ENCODE peak calls at places on chromosomes 5 and 9, in seven cellular contexts. One of them, this sample, is unnamed.

GRCh38 chr5:90020575-90021535 is 388.7 kb downstream of the CETN3 start:
- DNase-seq in mammary epithelial cell: peak; percentile 76
- DNase-seq in K562: no peak
- DNase-seq in A549: peak; percentile 36
- DNase-seq in ovary: no peak
- DNase-seq in tibial nerve: no peak
- DNase-seq in thoracic aorta: no peak
- DNase-seq in this sample: no peak

GRCh38 chr9:21591221-21592062 is 109.3 kb upstream of the IFNE start:
- DNase-seq in mammary epithelial cell: peak; percentile 97
- DNase-seq in K562: no peak
- DNase-seq in A549: peak; percentile 99
- DNase-seq in ovary: no peak
- DNase-seq in tibial nerve: peak; percentile 48
- DNase-seq in thoracic aorta: peak; percentile 25
- DNase-seq in this sample: no peak

GRCh38 chr5:52520171-52520570 is 267.5 kb upstream of the ITGA1 start:
- DNase-seq in mammary epithelial cell: no peak
- DNase-seq in K562: no peak
- DNase-seq in A549: no peak
- DNase-seq in ovary: no peak
- DNase-seq in tibial nerve: no peak
- DNase-seq in thoracic aorta: no peak
- DNase-seq in this sample: no peak

GRCh38 chr9:37511006-37511714 is 25.4 kb downstream of the POLR1E start:
- DNase-seq in mammary epithelial cell: no peak
- DNase-seq in K562: peak; percentile 62
- DNase-seq in A549: peak; percentile 26
- DNase-seq in ovary: no peak
- DNase-seq in tibial nerve: no peak
- DNase-seq in thoracic aorta: no peak
- DNase-seq in this sample: no peak

GRCh38 chr9:76537150-76537646 is 78.2 kb downstream of the GCNT1 start:
- DNase-seq in mammary epithelial cell: no peak
- DNase-seq in K562: no peak
- DNase-seq in A549: no peak
- DNase-seq in ovary: no peak
- DNase-seq in tibial nerve: peak; percentile 49
- DNase-seq in thoracic aorta: peak; percentile 3
- DNase-seq in this sample: peak; percentile 37

GRCh38 chr9:115849679-115850412 is 303.7 kb upstream of the PAPPA start:
- DNase-seq in mammary epithelial cell: no peak
- DNase-seq in K562: no peak
- DNase-seq in A549: no peak
- DNase-seq in ovary: no peak
- DNase-seq in tibial nerve: peak; percentile 10
- DNase-seq in thoracic aorta: no peak
- DNase-seq in this sample: no peak

GRCh38 chr5:73693573-73694061 is 67.6 kb downstream of the ARHGEF28 start:
- DNase-seq in mammary epithelial cell: no peak
- DNase-seq in K562: no peak
- DNase-seq in A549: peak; percentile 50
- DNase-seq in ovary: peak; percentile 86
- DNase-seq in tibial nerve: no peak
- DNase-seq in thoracic aorta: no peak
- DNase-seq in this sample: no peak

GRCh38 chr9:108049026-108049591 is 559.5 kb upstream of the KLF4 start:
- DNase-seq in mammary epithelial cell: peak; percentile 99
- DNase-seq in K562: peak; percentile 16
- DNase-seq in A549: peak; percentile 47
- DNase-seq in ovary: no peak
- DNase-seq in tibial nerve: no peak
- DNase-seq in thoracic aorta: no peak
- DNase-seq in this sample: no peak

GRCh38 chr9:108535526-108535925 is 320.3 kb downstream of the ACTL7B start:
- DNase-seq in mammary epithelial cell: no peak
- DNase-seq in K562: peak; percentile 48
- DNase-seq in A549: peak; percentile 48
- DNase-seq in ovary: no peak
- DNase-seq in tibial nerve: peak; percentile 10
- DNase-seq in thoracic aorta: no peak
- DNase-seq in this sample: no peak

GRCh38 chr5:94595281-94595680 is 23.1 kb downstream of the KIAA0825 start:
- DNase-seq in mammary epithelial cell: no peak
- DNase-seq in K562: no peak
- DNase-seq in A549: no peak
- DNase-seq in ovary: no peak
- DNase-seq in tibial nerve: no peak
- DNase-seq in thoracic aorta: no peak
- DNase-seq in this sample: no peak

GRCh38 chr9:38079410-38080105 is 10.5 kb upstream of the SHB start:
- DNase-seq in mammary epithelial cell: no peak
- DNase-seq in K562: no peak
- DNase-seq in A549: no peak
- DNase-seq in ovary: no peak
- DNase-seq in tibial nerve: no peak
- DNase-seq in thoracic aorta: no peak
- DNase-seq in this sample: no peak

GRCh38 chr9:7094052-7094451 is 336.3 kb downstream of the KDM4C start:
- DNase-seq in mammary epithelial cell: peak; percentile 12
- DNase-seq in K562: peak; percentile 9
- DNase-seq in A549: peak; percentile 12
- DNase-seq in ovary: no peak
- DNase-seq in tibial nerve: no peak
- DNase-seq in thoracic aorta: no peak
- DNase-seq in this sample: no peak

GRCh38 chr9:133514475-133515239 is 10.1 kb downstream of the MYMK start:
- DNase-seq in mammary epithelial cell: no peak
- DNase-seq in K562: no peak
- DNase-seq in A549: no peak
- DNase-seq in ovary: peak; percentile 77
- DNase-seq in tibial nerve: no peak
- DNase-seq in thoracic aorta: no peak
- DNase-seq in this sample: peak; percentile 82

GRCh38 chr5:35902032-35902681 is 36.3 kb downstream of the CAPSL start:
- DNase-seq in mammary epithelial cell: no peak
- DNase-seq in K562: no peak
- DNase-seq in A549: no peak
- DNase-seq in ovary: no peak
- DNase-seq in tibial nerve: no peak
- DNase-seq in thoracic aorta: no peak
- DNase-seq in this sample: no peak

GRCh38 chr5:149831492-149831891 is 101.4 kb downstream of the PPARGC1B start:
- DNase-seq in mammary epithelial cell: peak; percentile 79
- DNase-seq in K562: no peak
- DNase-seq in A549: peak; percentile 17
- DNase-seq in ovary: no peak
- DNase-seq in tibial nerve: no peak
- DNase-seq in thoracic aorta: no peak
- DNase-seq in this sample: no peak

GRCh38 chr9:121725008-121725795 is 73.8 kb downstream of the DAB2IP start:
- DNase-seq in mammary epithelial cell: peak; percentile 79
- DNase-seq in K562: no peak
- DNase-seq in A549: no peak
- DNase-seq in ovary: peak; percentile 98
- DNase-seq in tibial nerve: peak; percentile 94
- DNase-seq in thoracic aorta: peak; percentile 95
- DNase-seq in this sample: peak; percentile 95

GRCh38 chr5:39376293-39376714 is 12.0 kb upstream of the C9 start:
- DNase-seq in mammary epithelial cell: peak; percentile 52
- DNase-seq in K562: peak; percentile 68
- DNase-seq in A549: peak; percentile 67
- DNase-seq in ovary: no peak
- DNase-seq in tibial nerve: peak; percentile 80
- DNase-seq in thoracic aorta: no peak
- DNase-seq in this sample: peak; percentile 48

GRCh38 chr5:163444526-163444925 is 7.1 kb downstream of the CCNG1 start:
- DNase-seq in mammary epithelial cell: no peak
- DNase-seq in K562: no peak
- DNase-seq in A549: no peak
- DNase-seq in ovary: no peak
- DNase-seq in tibial nerve: no peak
- DNase-seq in thoracic aorta: no peak
- DNase-seq in this sample: no peak

GRCh38 chr5:91318727-91319126 is 64.4 kb downstream of the ARRDC3 start:
- DNase-seq in mammary epithelial cell: no peak
- DNase-seq in K562: no peak
- DNase-seq in A549: no peak
- DNase-seq in ovary: no peak
- DNase-seq in tibial nerve: no peak
- DNase-seq in thoracic aorta: no peak
- DNase-seq in this sample: no peak

GRCh38 chr5:124480022-124480421 is 266.4 kb downstream of the ZNF608 start:
- DNase-seq in mammary epithelial cell: no peak
- DNase-seq in K562: no peak
- DNase-seq in A549: no peak
- DNase-seq in ovary: no peak
- DNase-seq in tibial nerve: no peak
- DNase-seq in thoracic aorta: no peak
- DNase-seq in this sample: peak; percentile 16

GRCh38 chr5:97628011-97628410 is 445.0 kb upstream of the RIOK2 start:
- DNase-seq in mammary epithelial cell: no peak
- DNase-seq in K562: no peak
- DNase-seq in A549: no peak
- DNase-seq in ovary: no peak
- DNase-seq in tibial nerve: no peak
- DNase-seq in thoracic aorta: no peak
- DNase-seq in this sample: no peak

DNA sequence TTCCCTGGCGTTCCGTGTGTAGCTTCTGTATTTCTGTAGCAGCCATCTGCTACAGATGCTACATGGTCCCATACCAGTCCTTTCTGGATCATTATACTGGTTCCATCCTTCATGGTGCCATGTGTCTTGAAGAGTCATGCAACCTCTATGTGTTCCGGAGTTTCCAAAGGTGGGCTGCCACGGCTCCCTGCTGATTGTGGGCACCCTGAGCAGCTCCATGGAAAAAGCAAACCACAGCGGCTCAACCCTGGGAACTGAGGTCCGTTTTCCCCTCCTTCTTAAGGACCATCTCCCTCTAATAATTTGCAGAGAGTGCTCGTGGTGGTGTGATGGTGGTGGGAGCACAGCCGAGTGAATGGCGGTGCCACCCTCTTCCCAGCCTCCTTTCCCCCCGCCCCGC is 600.4 kb downstream of the CCDC171 start:
- DNase-seq in mammary epithelial cell: no peak
- DNase-seq in K562: no peak
- DNase-seq in A549: no peak
- DNase-seq in ovary: no peak
- DNase-seq in tibial nerve: no peak
- DNase-seq in thoracic aorta: no peak
- DNase-seq in this sample: no peak
- H3K4me1 ChIP-seq in mammary epithelial cell: no peaks in the 10 kb centered on the region
- H3K4me1 ChIP-seq in K562: no peaks in the 10 kb centered on the region
- H3K4me1 ChIP-seq in A549: no peaks in the 10 kb centered on the region
- H3K4me1 ChIP-seq in ovary: no peaks in the 10 kb centered on the region
- H3K4me1 ChIP-seq in tibial nerve: no peaks in the 10 kb centered on the region
- H3K4me1 ChIP-seq in thoracic aorta: peaks cover 4% of the 10 kb centered on the region
- H3K4me1 ChIP-seq in this sample: peaks cover 12% of the 10 kb centered on the region

GRCh38 chr9:136112541-136112940 is 6.1 kb downstream of the TMEM250 start:
- DNase-seq in mammary epithelial cell: peak; percentile 48
- DNase-seq in K562: no peak
- DNase-seq in A549: no peak
- DNase-seq in ovary: no peak
- DNase-seq in tibial nerve: no peak
- DNase-seq in thoracic aorta: no peak
- DNase-seq in this sample: no peak

GRCh38 chr9:136109351-136110081 is 9.2 kb downstream of the TMEM250 start:
- DNase-seq in mammary epithelial cell: peak; percentile 90
- DNase-seq in K562: peak; percentile 76
- DNase-seq in A549: peak; percentile 90
- DNase-seq in ovary: peak; percentile 95
- DNase-seq in tibial nerve: peak; percentile 79
- DNase-seq in thoracic aorta: peak; percentile 61
- DNase-seq in this sample: peak; percentile 94

GRCh38 chr9:136111910-136112309 is 6.8 kb downstream of the TMEM250 start:
- DNase-seq in mammary epithelial cell: no peak
- DNase-seq in K562: no peak
- DNase-seq in A549: no peak
- DNase-seq in ovary: no peak
- DNase-seq in tibial nerve: no peak
- DNase-seq in thoracic aorta: no peak
- DNase-seq in this sample: no peak

GRCh38 chr9:136110082-136111061 is 8.3 kb downstream of the TMEM250 start:
- DNase-seq in mammary epithelial cell: no peak
- DNase-seq in K562: peak; percentile 52
- DNase-seq in A549: no peak
- DNase-seq in ovary: peak; percentile 56
- DNase-seq in tibial nerve: no peak
- DNase-seq in thoracic aorta: no peak
- DNase-seq in this sample: no peak

GRCh38 chr9:136111190-136111589 is 7.5 kb downstream of the TMEM250 start:
- DNase-seq in mammary epithelial cell: no peak
- DNase-seq in K562: no peak
- DNase-seq in A549: no peak
- DNase-seq in ovary: no peak
- DNase-seq in tibial nerve: no peak
- DNase-seq in thoracic aorta: no peak
- DNase-seq in this sample: no peak
- H3K4me3 ChIP-seq in mammary epithelial cell: no peak overlapping the region
- H3K4me3 ChIP-seq in K562: no peak overlapping the region
- H3K4me3 ChIP-seq in A549: no peak overlapping the region
- H3K4me3 ChIP-seq in ovary: no peak overlapping the region
- H3K4me3 ChIP-seq in tibial nerve: no peak overlapping the region
- H3K4me3 ChIP-seq in thoracic aorta: no peak overlapping the region
- H3K4me3 ChIP-seq in this sample: no peak overlapping the region

DNA sequence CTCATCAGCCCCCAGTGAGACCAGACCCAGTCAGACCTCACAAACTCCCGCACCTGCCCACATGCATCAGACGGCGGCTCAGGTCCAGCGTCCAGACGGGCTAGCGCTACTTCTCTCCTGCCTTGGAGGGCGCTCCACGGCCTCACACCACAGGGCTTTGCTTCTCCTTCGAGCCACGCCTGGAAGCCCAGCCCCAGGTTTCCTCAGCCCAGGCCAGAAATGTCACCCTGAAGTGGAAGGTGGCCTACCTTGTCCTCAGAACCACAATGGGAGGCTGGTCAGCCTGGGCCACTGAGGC is 2.8 kb downstream of the NACC2 start:
- DNase-seq in mammary epithelial cell: no peak
- DNase-seq in K562: peak; percentile 10
- DNase-seq in A549: no peak
- DNase-seq in ovary: no peak
- DNase-seq in tibial nerve: no peak
- DNase-seq in thoracic aorta: no peak
- DNase-seq in this sample: no peak
- TF ChIP-seq CTCF in mammary epithelial cell: no peak
- TF ChIP-seq CTCF in K562: no peak
- TF ChIP-seq CTCF in A549: no peak
- TF ChIP-seq CTCF in ovary: no peak
- TF ChIP-seq CTCF in tibial nerve: no peak
- TF ChIP-seq CTCF in thoracic aorta: no peak
- TF ChIP-seq CTCF in this sample: no peak

DNA sequence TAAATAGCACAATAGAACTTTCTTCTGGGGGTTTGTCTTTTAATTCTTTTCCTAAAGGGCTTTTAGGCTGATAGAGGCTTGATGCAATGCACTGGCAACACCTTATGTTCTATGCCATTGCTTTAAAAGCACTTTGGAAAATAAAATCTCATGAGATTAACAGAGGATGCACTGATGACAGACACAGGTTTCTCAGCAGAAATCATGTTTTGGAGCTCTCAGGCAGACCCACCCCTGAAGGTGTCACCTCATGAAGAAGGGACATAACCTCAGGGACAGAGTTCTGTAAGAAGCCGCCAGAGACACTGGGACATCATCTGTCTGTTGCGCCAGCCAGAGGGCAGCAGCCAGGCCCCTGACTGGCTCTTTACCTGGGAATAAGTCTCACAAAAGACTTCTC is 27.7 kb downstream of the SLC22A5 start:
- DNase-seq in mammary epithelial cell: no peak
- DNase-seq in K562: no peak
- DNase-seq in A549: no peak
- DNase-seq in ovary: no peak
- DNase-seq in tibial nerve: no peak
- DNase-seq in thoracic aorta: no peak
- DNase-seq in this sample: no peak
- H3K4me1 ChIP-seq in mammary epithelial cell: peaks cover 3% of the 10 kb centered on the region
- H3K4me1 ChIP-seq in K562: no peaks in the 10 kb centered on the region
- H3K4me1 ChIP-seq in A549: no peaks in the 10 kb centered on the region
- H3K4me1 ChIP-seq in ovary: peaks cover 3% of the 10 kb centered on the region
- H3K4me1 ChIP-seq in tibial nerve: no peaks in the 10 kb centered on the region
- H3K4me1 ChIP-seq in thoracic aorta: no peaks in the 10 kb centered on the region
- H3K4me1 ChIP-seq in this sample: no peaks in the 10 kb centered on the region

This sample was measured in heart right ventricle.